ENCODE peak calls at places on chromosomes 11 and 22, in six cellular contexts. F is HCT116, C is K562, B is H1, D is HepG2, A is GM12878. M is an unnamed sample.

GRCh38 chr11:3222941-3223905 is 4.6 kb upstream of the MRGPRG start:
- DNase-seq in F (no peak), C (no peak), B (no peak), D (no peak), A (no peak), M (no peak)

GRCh38 chr22:19879996-19880785 is 25.5 kb upstream of the GNB1L start:
- DNase-seq in F (no peak), C (no peak), B (no peak), D (peak), A (no peak), M (no peak)

GRCh38 chr11:131943296-131943695 is 572.9 kb downstream of the NTM start:
- DNase-seq in F (no peak), C (no peak), B (no peak), D (no peak), A (no peak), M (no peak)

GRCh38 chr11:2091786-2092463 is 47.3 kb downstream of the IGF2 start:
- DNase-seq in F (no peak), C (no peak), B (no peak), D (no peak), A (no peak), M (no peak)

GRCh38 chr11:60334005-60334620 is 7.1 kb downstream of the MS4A6E start:
- DNase-seq in F (peak), C (peak), B (peak), D (peak), A (no peak), M (peak)

GRCh38 chr11:83157755-83158473 is 983 bp downstream of the PCF11 start:
- DNase-seq in F (no peak), C (peak), B (no peak), D (peak), A (no peak), M (peak)

GRCh38 chr22:19055801-19056200 is 66.4 kb downstream of the DGCR2 start:
- DNase-seq in F (no peak), C (no peak), B (no peak), D (no peak), A (no peak), M (no peak)

GRCh38 chr11:64553554-64554201 is 37.3 kb upstream of the SLC22A12 start:
- DNase-seq in F (no peak), C (peak), B (no peak), D (peak), A (no peak), M (peak)

GRCh38 chr11:79744941-79745340 is 304.1 kb upstream of the TENM4 start:
- DNase-seq in F (no peak), C (no peak), B (no peak), D (no peak), A (no peak), M (no peak)

GRCh38 chr22:41596776-41597634 is 7.4 kb upstream of the PMM1 start:
- DNase-seq in F (no peak), C (peak), B (peak), D (peak), A (no peak), M (peak)

GRCh38 chr11:118634435-118635236 is 27.2 kb downstream of the PHLDB1 start:
- DNase-seq in F (no peak), C (peak), B (peak), D (peak), A (no peak), M (peak)

GRCh38 chr11:85281550-85281949 is 345.6 kb downstream of the DLG2 start:
- DNase-seq in F (no peak), C (no peak), B (no peak), D (no peak), A (no peak), M (no peak)

GRCh38 chr11:61996933-61997332 is 29.5 kb upstream of the FTH1 start:
- DNase-seq in F (no peak), C (no peak), B (no peak), D (peak), A (no peak), M (no peak)

GRCh38 chr11:65224939-65225283 is 36.9 kb upstream of the POLA2 start:
- DNase-seq in F (peak), C (peak), B (no peak), D (no peak), A (no peak), M (peak)

GRCh38 chr11:12581923-12582322 is 92.3 kb upstream of the TEAD1 start:
- DNase-seq in F (peak), C (peak), B (no peak), D (no peak), A (no peak), M (no peak)

GRCh38 chr22:19974233-19974861 is 32.7 kb upstream of the TXNRD2 start:
- DNase-seq in F (peak), C (peak), B (peak), D (peak), A (no peak), M (peak)

GRCh38 chr11:2518983-2519340 is 74.2 kb downstream of the KCNQ1 start:
- DNase-seq in F (no peak), C (no peak), B (no peak), D (no peak), A (no peak), M (no peak)

GRCh38 chr22:50243704-50244419 is 961 bp downstream of the TUBGCP6 start:
- DNase-seq in F (no peak), C (no peak), B (no peak), D (no peak), A (no peak), M (no peak)

GRCh38 chr11:62383822-62384221 is 35.0 kb upstream of the SCGB1A1 start:
- DNase-seq in F (no peak), C (no peak), B (no peak), D (no peak), A (no peak), M (no peak)

GRCh38 chr22:21642584-21643448 is 714 bp downstream of the SDF2L1 start:
- DNase-seq in F (no peak), C (peak), B (no peak), D (peak), A (no peak), M (no peak)

GRCh38 chr11:22359295-22359694 is 21.1 kb downstream of the SLC17A6 start:
- DNase-seq in F (no peak), C (no peak), B (no peak), D (no peak), A (no peak), M (no peak)

GRCh38 chr22:44561139-44561840 is 63.3 kb upstream of the RTL6 start:
- DNase-seq in F (no peak), C (no peak), B (no peak), D (no peak), A (no peak), M (no peak)

GRCh38 chr11:61011239-61011870 is 39.9 kb downstream of the CD6 start:
- DNase-seq in F (no peak), C (no peak), B (no peak), D (no peak), A (no peak), M (no peak)

DNA sequence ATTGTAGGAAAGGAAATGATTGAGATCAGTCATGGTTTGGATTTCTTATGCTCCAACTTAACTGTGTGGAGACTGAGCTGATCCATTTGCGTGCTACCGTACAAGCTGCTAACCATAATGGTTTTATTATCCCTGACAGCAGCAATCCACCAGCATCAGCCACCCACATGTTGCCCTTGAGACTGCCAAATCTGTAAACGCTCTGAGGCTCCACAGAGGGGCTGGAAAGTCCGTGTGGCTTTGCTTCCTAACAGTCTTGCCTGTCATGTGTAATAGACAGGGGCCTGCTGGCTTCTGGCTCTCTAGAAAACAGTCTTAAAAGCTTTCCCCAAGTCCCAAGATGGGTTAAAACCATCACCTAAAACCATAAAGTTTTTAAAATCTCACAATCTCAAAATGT is 30.1 kb downstream of the ATG16L2 start:
- DNase-seq in F (no peak), C (no peak), B (no peak), D (no peak), A (no peak), M (no peak)
- TF ChIP-seq ZNF274 in F (no peak), C (no peak), B (no peak), D (no peak), A (no peak), M (no peak)

GRCh38 chr11:18633256-18634139 is 644 bp downstream of the SPTY2D1 start:
- DNase-seq in F (no peak), C (no peak), B (no peak), D (no peak), A (peak), M (no peak)
- TF ChIP-seq ZNF274 in F (no peak), C (no peak), B (no peak), D (no peak), A (no peak), M (no peak)

GRCh38 chr11:45657496-45658260 is 7.7 kb downstream of the CHST1 start:
- DNase-seq in F (no peak), C (no peak), B (no peak), D (no peak), A (no peak), M (no peak)
- TF ChIP-seq ZNF274 in F (no peak), C (no peak), B (no peak), D (no peak), A (no peak), M (no peak)

GRCh38 chr11:95660038-95660437 is 129.5 kb downstream of the FAM76B start:
- DNase-seq in F (no peak), C (no peak), B (no peak), D (no peak), A (no peak), M (no peak)
- TF ChIP-seq ZNF274 in F (no peak), C (no peak), B (no peak), D (no peak), A (no peak), M (no peak)

GRCh38 chr11:43969543-43969942 is 27.1 kb downstream of the C11orf96 start:
- DNase-seq in F (no peak), C (no peak), B (no peak), D (no peak), A (no peak), M (no peak)
- TF ChIP-seq ZNF274 in F (no peak), C (no peak), B (no peak), D (no peak), A (no peak), M (no peak)

GRCh38 chr11:75347781-75348613 is 3.5 kb downstream of the ARRB1 start:
- DNase-seq in F (no peak), C (no peak), B (no peak), D (peak), A (no peak), M (no peak)
- TF ChIP-seq ZNF274 in F (no peak), C (no peak), B (no peak), D (no peak), A (no peak), M (no peak)

GRCh38 chr11:70876685-70877084 is 375.7 kb downstream of the SHANK2 start:
- DNase-seq in F (no peak), C (no peak), B (no peak), D (no peak), A (no peak), M (no peak)

GRCh38 chr11:70872950-70873735 is 379.2 kb downstream of the SHANK2 start:
- DNase-seq in F (no peak), C (no peak), B (peak), D (no peak), A (no peak), M (peak)

GRCh38 chr11:70872299-70872698 is 380.1 kb downstream of the SHANK2 start:
- DNase-seq in F (no peak), C (no peak), B (no peak), D (no peak), A (no peak), M (no peak)

GRCh38 chr11:70871881-70872280 is 380.5 kb downstream of the SHANK2 start:
- DNase-seq in F (no peak), C (no peak), B (no peak), D (no peak), A (no peak), M (no peak)

DNA sequence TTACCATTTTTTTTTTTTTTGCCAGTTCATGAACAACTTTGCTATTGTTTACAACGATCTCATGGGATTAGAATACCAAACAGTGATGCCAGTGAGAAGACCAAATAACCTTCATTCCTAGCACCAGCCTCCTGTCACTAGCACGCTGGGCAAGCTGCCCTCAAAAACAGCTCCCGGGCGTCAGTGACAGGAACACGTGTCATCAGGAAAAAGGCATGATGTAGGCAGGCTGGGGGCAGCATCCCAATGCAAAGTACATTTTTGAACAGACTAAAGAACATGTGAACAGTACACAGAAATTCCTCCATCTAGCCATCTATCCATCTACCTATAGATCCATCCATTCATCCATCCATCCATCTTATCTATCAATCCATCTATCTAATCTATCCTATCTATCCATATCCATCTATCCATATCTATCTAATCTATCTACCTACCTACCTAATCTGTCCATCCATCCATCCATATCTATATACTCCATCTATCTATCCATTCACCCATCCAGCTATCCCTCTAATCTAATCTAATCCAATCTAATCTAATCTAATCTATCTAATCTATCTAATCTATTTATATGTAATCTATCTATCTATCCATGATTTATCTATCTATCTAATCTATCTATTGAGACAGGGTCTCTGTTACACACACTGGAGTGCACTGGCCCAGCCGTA is 378.5 kb downstream of the SHANK2 start:
- DNase-seq in F (no peak), C (no peak), B (no peak), D (no peak), A (no peak), M (no peak)
- TF ChIP-seq ZNF274 in F (no peak), C (no peak), B (no peak), D (no peak), A (no peak), M (no peak)

GRCh38 chr22:28118957-28119631 is 200.0 kb upstream of the PITPNB start:
- DNase-seq in F (no peak), C (no peak), B (no peak), D (no peak), A (no peak), M (no peak)

GRCh38 chr22:28112130-28112529 is 193.1 kb upstream of the PITPNB start:
- DNase-seq in F (no peak), C (no peak), B (no peak), D (no peak), A (no peak), M (no peak)

GRCh38 chr22:28112548-28113043 is 193.5 kb upstream of the PITPNB start:
- DNase-seq in F (peak), C (peak), B (no peak), D (peak), A (no peak), M (no peak)

GRCh38 chr22:28116261-28116673 is 197.2 kb upstream of the PITPNB start:
- DNase-seq in F (no peak), C (no peak), B (no peak), D (no peak), A (no peak), M (no peak)

DNA sequence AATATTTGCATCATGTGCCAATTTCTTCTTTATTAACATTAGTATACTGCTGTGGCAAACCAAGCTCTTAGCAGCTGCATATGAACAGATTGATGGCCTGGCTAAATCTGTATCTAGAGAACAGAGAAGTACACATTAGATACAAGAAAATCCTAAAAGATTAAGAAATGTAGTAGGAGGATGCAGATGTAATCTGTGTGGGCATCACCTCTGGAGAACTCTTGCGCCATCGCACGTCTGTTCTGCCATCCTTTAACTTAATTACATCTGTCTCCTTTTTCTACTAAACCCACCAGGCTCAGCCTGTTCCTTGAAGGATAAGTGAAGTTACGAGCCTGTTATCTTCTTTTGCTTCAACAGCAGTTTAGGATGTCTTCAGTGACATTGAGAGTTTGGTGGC is 196.4 kb upstream of the PITPNB start:
- DNase-seq in F (no peak), C (no peak), B (no peak), D (no peak), A (no peak), M (no peak)
- TF ChIP-seq ZNF274 in F (no peak), C (no peak), B (no peak), D (no peak), A (no peak), M (no peak)

DNA sequence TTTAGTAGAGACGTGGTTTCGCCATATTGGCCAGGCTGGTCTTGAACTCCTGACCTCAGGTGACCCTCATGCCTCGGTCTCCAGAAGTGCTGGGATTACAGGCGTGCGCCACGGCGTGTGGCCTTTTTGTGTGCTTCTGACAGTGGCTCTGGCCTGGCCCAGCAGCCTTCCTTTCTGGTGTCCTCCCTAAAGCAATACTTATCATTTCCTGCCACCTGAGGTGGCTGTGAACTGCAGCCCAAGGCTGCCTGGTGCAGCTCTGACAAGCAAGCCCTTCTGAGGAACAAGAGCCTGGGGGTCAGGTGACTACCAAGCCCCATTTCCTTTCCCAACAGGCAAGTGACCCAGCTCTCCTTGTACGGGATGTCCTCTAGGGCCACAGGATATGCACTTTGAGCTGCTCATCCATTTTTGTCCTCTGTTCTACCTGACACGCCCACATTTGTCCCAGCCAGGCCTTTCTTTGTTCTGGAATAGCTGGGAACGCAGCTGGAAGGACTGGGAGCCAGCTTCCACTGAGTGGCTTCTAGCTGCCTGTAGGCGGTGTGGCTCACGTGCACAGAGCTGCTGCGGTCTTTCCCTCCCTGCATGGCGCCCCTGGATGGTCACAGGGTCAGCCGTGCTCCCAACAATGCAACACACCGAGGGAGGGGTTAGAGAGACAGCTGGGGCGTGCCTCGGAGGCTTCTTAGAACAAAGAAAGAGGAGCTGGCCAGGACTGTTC is 12.3 kb upstream of the BID start:
- DNase-seq in F (no peak), C (peak), B (no peak), D (peak), A (no peak), M (no peak)
- TF ChIP-seq ZNF274 in F (no peak), C (no peak), B (no peak), D (no peak), A (no peak), M (no peak)

GRCh38 chr11:113998574-113998973 is 23.7 kb downstream of the HTR3A start:
- DNase-seq in F (no peak), C (no peak), B (no peak), D (no peak), A (no peak), M (no peak)
- TF ChIP-seq ZNF274 in F (no peak), C (no peak), B (no peak), D (no peak), A (no peak), M (no peak)

M was measured in NT2/D1.